ENCODE peak calls at places on chromosomes 2 and 18, in four cellular contexts. E is fibroblast of pulmonary artery, X is AG04449, F is adrenal gland. G is an unnamed sample.

GRCh38 chr2:241586564-241587264 is 28.2 kb downstream of the BOK start:
- DNase-seq in E (no peak), X (no peak), F (no peak), G (no peak)

GRCh38 chr2:179454443-179455218 is 190.0 kb upstream of the SESTD1 start:
- DNase-seq in E (peak; percentile 86), X (peak; percentile 93), F (no peak), G (peak; percentile 71)

GRCh38 chr18:40932862-40933261 is 1022.2 kb upstream of the PIK3C3 start:
- DNase-seq in E (no peak), X (no peak), F (no peak), G (no peak)

GRCh38 chr2:160491922-160492371 is 1.7 kb downstream of the RBMS1 start:
- DNase-seq in E (peak; percentile 82), X (peak; percentile 47), F (peak; percentile 25), G (no peak)

GRCh38 chr2:224987733-224988132 is 54.5 kb downstream of the DOCK10 start:
- DNase-seq in E (no peak), X (no peak), F (no peak), G (no peak)

GRCh38 chr18:24006731-24007308 is 7.7 kb upstream of the TTC39C start:
- DNase-seq in E (no peak), X (no peak), F (no peak), G (no peak)

GRCh38 chr2:164061129-164061746 is 325.4 kb upstream of the FIGN start:
- DNase-seq in E (peak; percentile 58), X (no peak), F (peak; percentile 70), G (no peak)

GRCh38 chr18:9914584-9915290 is 921 bp downstream of the VAPA start:
- DNase-seq in E (peak; percentile 83), X (peak; percentile 26), F (peak; percentile 90), G (peak; percentile 58)

GRCh38 chr2:100213595-100213994 is 71.2 kb upstream of the AFF3 start:
- DNase-seq in E (no peak), X (no peak), F (no peak), G (no peak)

GRCh38 chr2:169507698-169508097 is 1.8 kb upstream of the KLHL41 start:
- DNase-seq in E (peak; percentile 79), X (no peak), F (no peak), G (peak; percentile 44)

GRCh38 chr18:22466608-22467390 is 49.1 kb upstream of the CTAGE1 start:
- DNase-seq in E (peak; percentile 70), X (peak; percentile 53), F (peak; percentile 27), G (no peak)

GRCh38 chr2:96565111-96565510 is 28.6 kb downstream of the ARID5A start:
- DNase-seq in E (no peak), X (no peak), F (no peak), G (no peak)

GRCh38 chr2:148955798-148956197 is 80.8 kb downstream of the KIF5C start:
- DNase-seq in E (no peak), X (no peak), F (no peak), G (no peak)

GRCh38 chr2:222797308-222797707 is 63.5 kb upstream of the ACSL3 start:
- DNase-seq in E (peak; percentile 69), X (peak; percentile 16), F (no peak), G (peak; percentile 28)

GRCh38 chr2:64120008-64120407 is 24.2 kb downstream of the PELI1 start:
- DNase-seq in E (no peak), X (no peak), F (no peak), G (no peak)

GRCh38 chr2:43135583-43135982 is 90.8 kb downstream of the ZFP36L2 start:
- DNase-seq in E (no peak), X (no peak), F (no peak), G (no peak)

GRCh38 chr18:8610442-8610801 is 1.2 kb downstream of the RAB12 start:
- DNase-seq in E (no peak), X (no peak), F (peak; percentile 47), G (no peak)

GRCh38 chr2:86420913-86421312 is 20.3 kb upstream of the KDM3A start:
- DNase-seq in E (no peak), X (no peak), F (no peak), G (no peak)

GRCh38 chr18:75035944-75036343 is 173.0 kb downstream of the PTGR3 start:
- DNase-seq in E (no peak), X (no peak), F (no peak), G (no peak)

GRCh38 chr2:241903121-241904010 is 33.8 kb downstream of the RTP5 start:
- DNase-seq in E (no peak), X (no peak), F (peak; percentile 17), G (no peak)

GRCh38 chr2:120239488-120240287 is 13.0 kb upstream of the RALB start:
- DNase-seq in E (peak; percentile 89), X (peak; percentile 36), F (peak; percentile 84), G (no peak)

GRCh38 chr18:4455113-4455811 is at the start of gene DLGAP1:
- DNase-seq in E (peak; percentile 7), X (no peak), F (peak; percentile 26), G (no peak)

GRCh38 chr18:35491689-35492077 is 6.1 kb downstream of the INO80C start:
- DNase-seq in E (no peak), X (no peak), F (no peak), G (no peak)

GRCh38 chr2:11829947-11830707 is 83.7 kb downstream of the LPIN1 start:
- DNase-seq in E (peak; percentile 99), X (peak; percentile 93), F (peak; percentile 75), G (peak; percentile 92)
- TF ChIP-seq CTCF in E (peak; percentile 48), X (peak; percentile 37), F (no peak), G (peak; percentile 60)

DNA sequence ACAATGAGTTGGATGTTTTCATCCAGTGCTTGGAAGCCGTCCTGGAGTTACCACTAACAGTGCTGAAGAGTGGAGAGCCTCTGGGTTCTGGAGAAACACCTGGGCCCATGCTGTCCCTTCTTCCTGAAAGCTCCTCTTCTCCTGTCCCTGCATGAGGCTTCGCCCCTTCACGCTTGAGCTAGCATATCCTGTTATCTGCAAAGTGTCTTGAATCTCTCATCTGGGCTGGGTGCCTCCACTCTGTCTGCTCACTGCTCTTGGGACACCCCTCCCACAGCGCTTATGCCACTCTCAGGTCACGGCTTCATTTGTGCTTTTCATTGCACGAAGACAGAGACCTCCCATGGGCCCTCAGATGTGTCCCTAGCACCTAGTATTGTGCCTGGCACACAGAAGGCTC is 154.5 kb downstream of the MYCN start:
- DNase-seq in E (no peak), X (no peak), F (no peak), G (no peak)
- H3K4me3 ChIP-seq in E (no peak overlapping the region), X (no peak overlapping the region), F (no peak overlapping the region), G (no peak overlapping the region)

DNA sequence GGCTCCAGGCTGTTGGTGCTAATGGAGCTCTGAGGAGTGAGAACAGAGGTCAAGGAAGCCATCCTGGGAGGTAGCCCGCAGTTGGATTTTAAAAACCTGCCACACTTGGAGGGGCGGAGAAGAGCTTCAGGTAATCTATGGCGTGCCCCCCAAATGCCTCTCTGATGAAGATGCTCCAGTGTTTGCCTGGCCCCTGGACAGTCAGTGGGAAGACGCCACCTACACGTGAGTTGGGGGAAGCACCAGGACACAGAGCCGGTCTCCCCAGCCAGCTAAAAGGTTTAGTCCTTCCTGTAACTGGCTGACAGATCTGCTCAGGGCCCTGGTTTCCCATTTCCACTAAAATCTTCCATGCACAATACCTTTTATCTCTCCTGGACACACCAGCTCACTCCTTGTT is 225.0 kb downstream of the TTC32 start:
- DNase-seq in E (no peak), X (no peak), F (no peak), G (no peak)
- TF ChIP-seq CTCF in E (no peak), X (no peak), F (no peak), G (no peak)

GRCh38 chr2:233062447-233062842 is 2.3 kb downstream of the INPP5D start:
- DNase-seq in E (no peak), X (no peak), F (no peak), G (no peak)
- H3K4me3 ChIP-seq in E (no peak overlapping the region), X (no peak overlapping the region), F (peak overlapping the region; percentile 12), G (no peak overlapping the region)

DNA sequence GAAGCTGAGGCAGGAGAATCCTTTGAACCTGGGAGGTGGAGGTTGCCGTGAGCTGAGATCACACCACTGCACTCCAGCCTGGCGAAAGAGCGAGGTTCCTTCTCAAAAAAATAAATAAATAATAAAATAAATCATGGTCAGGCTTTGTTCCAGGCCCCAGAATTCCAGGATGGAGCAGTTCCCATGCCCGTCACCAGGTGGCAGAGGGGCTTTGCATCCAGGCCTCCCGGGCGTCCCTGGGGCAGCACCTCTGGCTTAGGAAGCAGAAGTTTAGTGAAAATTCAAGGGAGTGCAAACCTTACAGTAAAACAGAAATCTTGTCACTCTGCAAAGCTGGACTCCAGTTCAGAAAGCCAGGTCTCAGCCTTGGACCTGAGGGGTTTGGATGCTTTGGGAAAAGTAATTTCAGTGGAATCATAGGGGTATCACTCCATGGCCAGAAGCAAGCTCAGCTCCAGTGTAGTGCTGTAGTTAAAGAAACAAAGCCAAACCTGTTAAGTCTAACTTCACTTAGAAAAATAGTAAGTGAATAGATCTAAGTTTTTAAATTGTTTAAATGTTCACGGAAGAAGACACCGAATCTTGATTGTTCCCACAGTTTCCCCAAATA is 512.7 kb downstream of the CMPK2 start:
- DNase-seq in E (no peak), X (no peak), F (peak; percentile 41), G (no peak)
- TF ChIP-seq CTCF in E (no peak), X (peak; percentile 84), F (peak; percentile 47), G (peak; percentile 91)

GRCh38 chr2:127704641-127705243 is 3.4 kb downstream of the SFT2D3 start:
- DNase-seq in E (no peak), X (no peak), F (no peak), G (no peak)
- H3K4me3 ChIP-seq in E (no peak overlapping the region), X (no peak overlapping the region), F (no peak overlapping the region), G (no peak overlapping the region)

GRCh38 chr18:73891572-73892421 is 255.8 kb downstream of the FBXO15 start:
- DNase-seq in E (no peak), X (no peak), F (no peak), G (no peak)
- TF ChIP-seq CTCF in E (no peak), X (peak; percentile 3), F (no peak), G (peak; percentile 19)

DNA sequence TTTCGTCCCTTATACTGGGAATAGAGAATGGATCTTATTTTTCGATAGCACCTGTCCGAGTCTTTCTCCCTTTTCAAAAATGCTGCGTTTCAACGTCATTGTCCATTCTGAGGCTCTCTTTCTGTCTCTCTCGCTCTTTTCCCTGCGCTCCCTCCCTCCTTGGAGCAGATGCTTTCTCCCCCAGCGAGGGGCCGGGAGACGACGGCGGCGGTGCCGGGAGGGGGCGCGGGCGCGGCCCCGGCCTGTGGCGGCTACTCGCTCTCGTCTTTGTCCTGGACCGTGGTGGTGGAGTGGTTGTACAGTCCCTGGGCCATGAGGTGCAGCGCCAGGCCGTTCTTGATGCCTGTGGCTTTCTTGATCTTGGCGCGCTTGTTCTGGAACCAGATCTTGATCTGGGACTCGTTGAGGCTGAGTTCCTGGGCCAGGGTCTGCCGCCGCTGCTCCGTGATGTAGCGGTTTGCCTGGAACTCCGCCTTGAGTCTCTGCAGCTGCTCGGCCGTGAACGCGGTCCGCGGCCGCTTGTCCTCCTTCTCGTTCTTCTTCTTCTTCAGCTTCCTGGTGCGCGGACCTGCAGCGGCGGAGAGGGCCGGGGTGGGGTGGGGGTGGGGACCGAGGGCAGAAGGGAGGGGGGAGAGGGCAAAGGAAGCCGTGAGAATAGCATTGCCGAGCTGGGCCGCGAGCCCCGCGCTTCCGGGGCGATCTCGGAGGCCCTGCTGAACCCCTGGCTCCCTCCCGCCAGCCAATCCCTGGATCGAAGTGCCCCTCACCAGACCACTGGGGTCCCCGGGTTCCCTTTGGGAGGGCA is 4.6 kb downstream of the EN1 start:
- DNase-seq in E (no peak), X (no peak), F (no peak), G (no peak)
- H3K4me3 ChIP-seq in E (no peak overlapping the region), X (peak overlapping the region; percentile 92), F (peak overlapping the region; percentile 35), G (no peak overlapping the region)